ENCODE peak calls at places on chromosome 20, in eight cellular contexts. One of them, this sample, is unnamed.

GRCh38 chr20:17936306-17936790 is 32.2 kb downstream of the SNX5 start:
- DNase-seq in A172: no peak
- DNase-seq in Right ventricle myocardium inferior: no peak
- DNase-seq in left colon: no peak
- DNase-seq in thoracic aorta: peak
- DNase-seq in type B pancreatic cell: no peak
- DNase-seq in small intestine: no peak
- DNase-seq in GM18507: no peak
- DNase-seq in this sample: no peak

GRCh38 chr20:13671500-13672288 is 33.0 kb upstream of the TASP1 start:
- DNase-seq in A172: no peak
- DNase-seq in Right ventricle myocardium inferior: no peak
- DNase-seq in left colon: no peak
- DNase-seq in thoracic aorta: peak
- DNase-seq in type B pancreatic cell: no peak
- DNase-seq in small intestine: no peak
- DNase-seq in GM18507: no peak
- DNase-seq in this sample: no peak

GRCh38 chr20:37988555-37988954 is 44.7 kb downstream of the TTI1 start:
- DNase-seq in A172: no peak
- DNase-seq in Right ventricle myocardium inferior: no peak
- DNase-seq in left colon: no peak
- DNase-seq in thoracic aorta: no peak
- DNase-seq in type B pancreatic cell: no peak
- DNase-seq in small intestine: no peak
- DNase-seq in GM18507: no peak
- DNase-seq in this sample: no peak

GRCh38 chr20:25341716-25342680 is 48.6 kb downstream of the ABHD12 start:
- DNase-seq in A172: peak
- DNase-seq in Right ventricle myocardium inferior: no peak
- DNase-seq in left colon: no peak
- DNase-seq in thoracic aorta: no peak
- DNase-seq in type B pancreatic cell: no peak
- DNase-seq in small intestine: no peak
- DNase-seq in GM18507: no peak
- DNase-seq in this sample: no peak

GRCh38 chr20:38728911-38729642 is 4.8 kb downstream of the SLC32A1 start:
- DNase-seq in A172: no peak
- DNase-seq in Right ventricle myocardium inferior: no peak
- DNase-seq in left colon: no peak
- DNase-seq in thoracic aorta: no peak
- DNase-seq in type B pancreatic cell: no peak
- DNase-seq in small intestine: no peak
- DNase-seq in GM18507: no peak
- DNase-seq in this sample: no peak

GRCh38 chr20:21183722-21184121 is 57.8 kb downstream of the KIZ start:
- DNase-seq in A172: peak
- DNase-seq in Right ventricle myocardium inferior: no peak
- DNase-seq in left colon: no peak
- DNase-seq in thoracic aorta: no peak
- DNase-seq in type B pancreatic cell: no peak
- DNase-seq in small intestine: peak
- DNase-seq in GM18507: no peak
- DNase-seq in this sample: no peak

GRCh38 chr20:51275816-51276215 is 252.9 kb upstream of the KCNG1 start:
- DNase-seq in A172: no peak
- DNase-seq in Right ventricle myocardium inferior: no peak
- DNase-seq in left colon: no peak
- DNase-seq in thoracic aorta: no peak
- DNase-seq in type B pancreatic cell: no peak
- DNase-seq in small intestine: no peak
- DNase-seq in GM18507: no peak
- DNase-seq in this sample: no peak

GRCh38 chr20:1619861-1620444 is at the start of gene SIRPB1:
- DNase-seq in A172: no peak
- DNase-seq in Right ventricle myocardium inferior: no peak
- DNase-seq in left colon: no peak
- DNase-seq in thoracic aorta: no peak
- DNase-seq in type B pancreatic cell: no peak
- DNase-seq in small intestine: peak
- DNase-seq in GM18507: no peak
- DNase-seq in this sample: no peak

GRCh38 chr20:44407402-44408184 is 52.1 kb downstream of the HNF4A start:
- DNase-seq in A172: peak
- DNase-seq in Right ventricle myocardium inferior: no peak
- DNase-seq in left colon: peak
- DNase-seq in thoracic aorta: no peak
- DNase-seq in type B pancreatic cell: no peak
- DNase-seq in small intestine: peak
- DNase-seq in GM18507: no peak
- DNase-seq in this sample: no peak

GRCh38 chr20:44501448-44501847 is 20.4 kb downstream of the SERINC3 start:
- DNase-seq in A172: peak
- DNase-seq in Right ventricle myocardium inferior: no peak
- DNase-seq in left colon: no peak
- DNase-seq in thoracic aorta: no peak
- DNase-seq in type B pancreatic cell: no peak
- DNase-seq in small intestine: no peak
- DNase-seq in GM18507: no peak
- DNase-seq in this sample: no peak

GRCh38 chr20:47278907-47279348 is 77.6 kb downstream of the ZMYND8 start:
- DNase-seq in A172: peak
- DNase-seq in Right ventricle myocardium inferior: no peak
- DNase-seq in left colon: no peak
- DNase-seq in thoracic aorta: no peak
- DNase-seq in type B pancreatic cell: no peak
- DNase-seq in small intestine: peak
- DNase-seq in GM18507: no peak
- DNase-seq in this sample: no peak

GRCh38 chr20:43789593-43789992 is 62.8 kb upstream of the GTSF1L start:
- DNase-seq in A172: no peak
- DNase-seq in Right ventricle myocardium inferior: no peak
- DNase-seq in left colon: no peak
- DNase-seq in thoracic aorta: no peak
- DNase-seq in type B pancreatic cell: no peak
- DNase-seq in small intestine: no peak
- DNase-seq in GM18507: no peak
- DNase-seq in this sample: no peak

GRCh38 chr20:22763257-22763906 is 179.0 kb upstream of the FOXA2 start:
- DNase-seq in A172: peak
- DNase-seq in Right ventricle myocardium inferior: no peak
- DNase-seq in left colon: no peak
- DNase-seq in thoracic aorta: no peak
- DNase-seq in type B pancreatic cell: no peak
- DNase-seq in small intestine: no peak
- DNase-seq in GM18507: no peak
- DNase-seq in this sample: no peak

GRCh38 chr20:41456341-41456740 is 89.7 kb upstream of the EMILIN3 start:
- DNase-seq in A172: no peak
- DNase-seq in Right ventricle myocardium inferior: no peak
- DNase-seq in left colon: no peak
- DNase-seq in thoracic aorta: no peak
- DNase-seq in type B pancreatic cell: no peak
- DNase-seq in small intestine: no peak
- DNase-seq in GM18507: no peak
- DNase-seq in this sample: no peak

GRCh38 chr20:18213002-18213401 is 75.3 kb upstream of the ZNF133 start:
- DNase-seq in A172: no peak
- DNase-seq in Right ventricle myocardium inferior: no peak
- DNase-seq in left colon: no peak
- DNase-seq in thoracic aorta: no peak
- DNase-seq in type B pancreatic cell: no peak
- DNase-seq in small intestine: no peak
- DNase-seq in GM18507: no peak
- DNase-seq in this sample: no peak

GRCh38 chr20:8616792-8617191 is 452.1 kb upstream of the PLCB4 start:
- DNase-seq in A172: no peak
- DNase-seq in Right ventricle myocardium inferior: no peak
- DNase-seq in left colon: no peak
- DNase-seq in thoracic aorta: no peak
- DNase-seq in type B pancreatic cell: no peak
- DNase-seq in small intestine: no peak
- DNase-seq in GM18507: no peak
- DNase-seq in this sample: no peak

GRCh38 chr20:3031524-3032147 is 11.8 kb upstream of the GNRH2 start:
- DNase-seq in A172: no peak
- DNase-seq in Right ventricle myocardium inferior: no peak
- DNase-seq in left colon: no peak
- DNase-seq in thoracic aorta: no peak
- DNase-seq in type B pancreatic cell: no peak
- DNase-seq in small intestine: no peak
- DNase-seq in GM18507: no peak
- DNase-seq in this sample: no peak

GRCh38 chr20:25009218-25010145 is 16.9 kb upstream of the APMAP start:
- DNase-seq in A172: no peak
- DNase-seq in Right ventricle myocardium inferior: no peak
- DNase-seq in left colon: peak
- DNase-seq in thoracic aorta: no peak
- DNase-seq in type B pancreatic cell: peak
- DNase-seq in small intestine: no peak
- DNase-seq in GM18507: no peak
- DNase-seq in this sample: no peak

GRCh38 chr20:40744072-40744471 is 55.0 kb upstream of the MAFB start:
- DNase-seq in A172: no peak
- DNase-seq in Right ventricle myocardium inferior: no peak
- DNase-seq in left colon: no peak
- DNase-seq in thoracic aorta: no peak
- DNase-seq in type B pancreatic cell: no peak
- DNase-seq in small intestine: no peak
- DNase-seq in GM18507: no peak
- DNase-seq in this sample: no peak

GRCh38 chr20:41181567-41181966 is 44.2 kb downstream of the PLCG1 start:
- DNase-seq in A172: no peak
- DNase-seq in Right ventricle myocardium inferior: no peak
- DNase-seq in left colon: no peak
- DNase-seq in thoracic aorta: no peak
- DNase-seq in type B pancreatic cell: no peak
- DNase-seq in small intestine: no peak
- DNase-seq in GM18507: no peak
- DNase-seq in this sample: no peak

GRCh38 chr20:57498425-57499400 is 26.2 kb downstream of the CTCFL start:
- DNase-seq in A172: peak
- DNase-seq in Right ventricle myocardium inferior: no peak
- DNase-seq in left colon: no peak
- DNase-seq in thoracic aorta: no peak
- DNase-seq in type B pancreatic cell: no peak
- DNase-seq in small intestine: no peak
- DNase-seq in GM18507: no peak
- DNase-seq in this sample: no peak

GRCh38 chr20:17841751-17842191 is 126.8 kb downstream of the SNX5 start:
- DNase-seq in A172: peak
- DNase-seq in Right ventricle myocardium inferior: no peak
- DNase-seq in left colon: no peak
- DNase-seq in thoracic aorta: no peak
- DNase-seq in type B pancreatic cell: no peak
- DNase-seq in small intestine: no peak
- DNase-seq in GM18507: no peak
- DNase-seq in this sample: no peak

GRCh38 chr20:6501061-6501460 is 266.4 kb upstream of the BMP2 start:
- DNase-seq in A172: peak
- DNase-seq in Right ventricle myocardium inferior: no peak
- DNase-seq in left colon: no peak
- DNase-seq in thoracic aorta: no peak
- DNase-seq in type B pancreatic cell: no peak
- DNase-seq in small intestine: no peak
- DNase-seq in GM18507: no peak
- DNase-seq in this sample: no peak

GRCh38 chr20:23019403-23019802 is 15.7 kb upstream of the SSTR4 start:
- DNase-seq in A172: no peak
- DNase-seq in Right ventricle myocardium inferior: no peak
- DNase-seq in left colon: no peak
- DNase-seq in thoracic aorta: no peak
- DNase-seq in type B pancreatic cell: no peak
- DNase-seq in small intestine: no peak
- DNase-seq in GM18507: no peak
- DNase-seq in this sample: no peak

GRCh38 chr20:63873477-63873971 is 8.5 kb downstream of the TPD52L2 start:
- DNase-seq in A172: peak
- DNase-seq in Right ventricle myocardium inferior: peak
- DNase-seq in left colon: no peak
- DNase-seq in thoracic aorta: no peak
- DNase-seq in type B pancreatic cell: no peak
- DNase-seq in small intestine: no peak
- DNase-seq in GM18507: no peak
- DNase-seq in this sample: no peak

GRCh38 chr20:17680128-17680835 is 1.8 kb downstream of the RRBP1 start:
- DNase-seq in A172: peak
- DNase-seq in Right ventricle myocardium inferior: no peak
- DNase-seq in left colon: peak
- DNase-seq in thoracic aorta: no peak
- DNase-seq in type B pancreatic cell: no peak
- DNase-seq in small intestine: peak
- DNase-seq in GM18507: no peak
- DNase-seq in this sample: no peak

GRCh38 chr20:18324596-18325089 is 36.3 kb downstream of the ZNF133 start:
- DNase-seq in A172: no peak
- DNase-seq in Right ventricle myocardium inferior: no peak
- DNase-seq in left colon: no peak
- DNase-seq in thoracic aorta: no peak
- DNase-seq in type B pancreatic cell: no peak
- DNase-seq in small intestine: no peak
- DNase-seq in GM18507: no peak
- DNase-seq in this sample: no peak

GRCh38 chr20:4152696-4153235 is 137.4 kb upstream of the RNF24 start:
- DNase-seq in A172: peak
- DNase-seq in Right ventricle myocardium inferior: no peak
- DNase-seq in left colon: no peak
- DNase-seq in thoracic aorta: no peak
- DNase-seq in type B pancreatic cell: no peak
- DNase-seq in small intestine: no peak
- DNase-seq in GM18507: no peak
- DNase-seq in this sample: no peak

GRCh38 chr20:62822239-62822787 is 5.5 kb downstream of the COL9A3 start:
- DNase-seq in A172: no peak
- DNase-seq in Right ventricle myocardium inferior: no peak
- DNase-seq in left colon: no peak
- DNase-seq in thoracic aorta: no peak
- DNase-seq in type B pancreatic cell: no peak
- DNase-seq in small intestine: no peak
- DNase-seq in GM18507: no peak
- DNase-seq in this sample: no peak

GRCh38 chr20:6483727-6484126 is 283.8 kb upstream of the BMP2 start:
- DNase-seq in A172: no peak
- DNase-seq in Right ventricle myocardium inferior: no peak
- DNase-seq in left colon: no peak
- DNase-seq in thoracic aorta: no peak
- DNase-seq in type B pancreatic cell: no peak
- DNase-seq in small intestine: no peak
- DNase-seq in GM18507: no peak
- DNase-seq in this sample: no peak

GRCh38 chr20:33578510-33578909 is 83.6 kb upstream of the C20orf144 start:
- DNase-seq in A172: no peak
- DNase-seq in Right ventricle myocardium inferior: no peak
- DNase-seq in left colon: no peak
- DNase-seq in thoracic aorta: no peak
- DNase-seq in type B pancreatic cell: no peak
- DNase-seq in small intestine: no peak
- DNase-seq in GM18507: no peak
- DNase-seq in this sample: no peak

GRCh38 chr20:58039569-58040092 is 188.8 kb downstream of the ANKRD60 start:
- DNase-seq in A172: no peak
- DNase-seq in Right ventricle myocardium inferior: no peak
- DNase-seq in left colon: no peak
- DNase-seq in thoracic aorta: no peak
- DNase-seq in type B pancreatic cell: no peak
- DNase-seq in small intestine: no peak
- DNase-seq in GM18507: no peak
- DNase-seq in this sample: no peak

GRCh38 chr20:48846516-48847492 is 19.0 kb upstream of the PREX1 start:
- DNase-seq in A172: no peak
- DNase-seq in Right ventricle myocardium inferior: no peak
- DNase-seq in left colon: no peak
- DNase-seq in thoracic aorta: no peak
- DNase-seq in type B pancreatic cell: no peak
- DNase-seq in small intestine: no peak
- DNase-seq in GM18507: peak
- DNase-seq in this sample: no peak

GRCh38 chr20:39676857-39677351 is 714.8 kb downstream of the DHX35 start:
- DNase-seq in A172: no peak
- DNase-seq in Right ventricle myocardium inferior: no peak
- DNase-seq in left colon: no peak
- DNase-seq in thoracic aorta: no peak
- DNase-seq in type B pancreatic cell: no peak
- DNase-seq in small intestine: peak
- DNase-seq in GM18507: no peak
- DNase-seq in this sample: no peak

This sample was measured in substantia nigra.